ENCODE peak calls at places on chromosomes 7 and 10, in six cellular contexts. E is OCI-M1, S is bronchial epithelial cell, H is iris pigment epithelial cell, V is cardiac fibroblast, C is amniotic epithelial cell. I is an unnamed sample.

GRCh38 chr10:122018951-122019413 is 30.0 kb downstream of the TACC2 start:
- DNase-seq in S (peak), C (no peak), H (no peak), V (no peak), E (no peak), I (peak)

GRCh38 chr10:51879238-51879637 is 179.8 kb upstream of the CSTF2T start:
- DNase-seq in E (peak), H (peak), V (peak), C (peak), S (peak), I (no peak)

GRCh38 chr7:49631071-49631826 is 142.2 kb upstream of the VWC2 start:
- DNase-seq in H (no peak), E (peak), V (no peak), C (no peak), S (no peak), I (no peak)

GRCh38 chr10:14604181-14605142 is 170.2 kb downstream of the FAM107B start:
- DNase-seq in S (peak), C (peak), H (peak), E (no peak), V (peak), I (no peak)

GRCh38 chr10:112951349-112952281 is 1.6 kb downstream of the TCF7L2 start:
- DNase-seq in V (peak), C (peak), S (peak), E (peak), H (peak), I (no peak)

GRCh38 chr7:14016950-14017349 is 27.5 kb upstream of the ETV1 start:
- DNase-seq in C (peak), V (no peak), S (no peak), E (no peak), H (peak), I (no peak)

GRCh38 chr7:99720370-99721128 is 14.4 kb downstream of the CYP3A7 start:
- DNase-seq in S (no peak), H (no peak), V (no peak), C (no peak), E (no peak), I (no peak)

GRCh38 chr10:131686781-131687419 is 213.9 kb upstream of the PPP2R2D start:
- DNase-seq in S (no peak), H (no peak), C (no peak), E (no peak), V (no peak), I (no peak)

GRCh38 chr10:43913676-43914235 is 265.1 kb upstream of the ZNF32 start:
- DNase-seq in C (no peak), V (no peak), E (no peak), H (no peak), S (no peak), I (no peak)

GRCh38 chr10:82037076-82037475 is 162.1 kb downstream of the NRG3 start:
- DNase-seq in E (no peak), C (no peak), V (no peak), H (no peak), S (no peak), I (no peak)

GRCh38 chr7:102122026-102122425 is 164.6 kb upstream of the SH2B2 start:
- DNase-seq in V (peak), H (peak), E (peak), C (peak), S (peak), I (no peak)

GRCh38 chr10:112382539-112383235 is 8.8 kb downstream of the ACSL5 start:
- DNase-seq in C (no peak), S (no peak), H (no peak), V (no peak), E (no peak), I (no peak)

GRCh38 chr7:2601907-2602735 is 29.7 kb upstream of the TTYH3 start:
- DNase-seq in H (no peak), S (peak), E (no peak), C (no peak), V (no peak), I (peak)

GRCh38 chr7:73856941-73857340 is 4.0 kb upstream of the TMEM270 start:
- DNase-seq in S (no peak), C (no peak), H (no peak), V (no peak), E (no peak), I (no peak)

GRCh38 chr10:5952731-5953385 is 24.5 kb downstream of the IL15RA start:
- DNase-seq in C (no peak), V (no peak), H (no peak), S (no peak), E (no peak), I (no peak)

GRCh38 chr10:4188406-4188805 is 403.4 kb upstream of the KLF6 start:
- DNase-seq in H (no peak), V (no peak), C (no peak), E (no peak), S (no peak), I (no peak)

GRCh38 chr10:10796774-10797415 is 220.8 kb upstream of the CELF2 start:
- DNase-seq in S (peak), H (peak), C (peak), E (no peak), V (peak), I (no peak)

GRCh38 chr7:110762514-110762913 is 328.4 kb upstream of the LRRN3 start:
- DNase-seq in E (no peak), S (no peak), C (no peak), H (no peak), V (no peak), I (peak)

GRCh38 chr10:81894616-81895015 is 19.6 kb downstream of the NRG3 start:
- DNase-seq in V (no peak), S (no peak), C (no peak), E (no peak), H (no peak), I (no peak)

GRCh38 chr10:103072276-103072675 is 120.8 kb downstream of the NT5C2 start:
- DNase-seq in E (no peak), C (no peak), S (no peak), H (no peak), V (no peak), I (no peak)

GRCh38 chr7:155345490-155345889 is 47.8 kb downstream of the INSIG1 start:
- DNase-seq in S (no peak), E (no peak), C (no peak), V (no peak), H (no peak), I (no peak)

GRCh38 chr10:86100581-86101061 is 266.0 kb downstream of the GRID1 start:
- DNase-seq in E (peak), C (no peak), S (peak), H (no peak), V (no peak), I (peak)

GRCh38 chr10:6083523-6084475 is 5.0 kb upstream of the RBM17 start:
- DNase-seq in H (peak), C (peak), E (no peak), V (peak), S (peak), I (no peak)

GRCh38 chr10:26217396-26218105 is 977 bp downstream of the GAD2 start:
- DNase-seq in C (no peak), E (no peak), H (no peak), V (no peak), S (no peak), I (peak)

GRCh38 chr7:1175597-1175966 is 15.6 kb upstream of the ZFAND2A start:
- DNase-seq in H (no peak), C (no peak), V (no peak), S (no peak), E (no peak), I (no peak)

GRCh38 chr10:115936926-115937755 is 335.9 kb downstream of the GFRA1 start:
- DNase-seq in C (peak), S (peak), E (no peak), H (peak), V (peak), I (no peak)

GRCh38 chr7:6228865-6229264 is 43.6 kb downstream of the CYTH3 start:
- DNase-seq in H (no peak), S (no peak), E (peak), C (no peak), V (peak), I (no peak)

GRCh38 chr7:33901847-33902246 is 3.5 kb upstream of the BMPER start:
- DNase-seq in E (no peak), H (no peak), S (no peak), V (no peak), C (no peak), I (no peak)

GRCh38 chr10:95133997-95134396 is 60.0 kb upstream of the ACSM6 start:
- DNase-seq in H (no peak), S (no peak), C (no peak), E (peak), V (no peak), I (no peak)

GRCh38 chr10:78408011-78408410 is 374.3 kb downstream of the RPS24 start:
- DNase-seq in V (no peak), C (no peak), S (no peak), H (no peak), E (no peak), I (no peak)

I was measured in DMS153.